ENCODE peak calls at places on chromosomes 6 and 20, in six cellular contexts. T, H, P, Z, R and I are unnamed samples.

GRCh38 chr20:36085686-36086267 is 68.8 kb upstream of the EPB41L1 start:
- DNase-seq in T (no peak), H (no peak), P (peak; percentile 70), Z (peak; percentile 97), R (peak; percentile 65), I (peak; percentile 68)

GRCh38 chr6:159594106-159594749 is 98.8 kb downstream of the SOD2 start:
- DNase-seq in T (no peak), H (no peak), P (no peak), Z (no peak), R (no peak), I (no peak)

GRCh38 chr20:11906626-11907480 is 10.8 kb upstream of the BTBD3 start:
- DNase-seq in T (peak; percentile 64), H (no peak), P (no peak), Z (peak; percentile 75), R (no peak), I (no peak)

GRCh38 chr20:63884506-63885263 is 10.2 kb upstream of the DNAJC5 start:
- DNase-seq in T (no peak), H (no peak), P (no peak), Z (no peak), R (no peak), I (no peak)

GRCh38 chr20:38844963-38845362 is 39.5 kb downstream of the PPP1R16B start:
- DNase-seq in T (no peak), H (no peak), P (no peak), Z (no peak), R (no peak), I (no peak)

GRCh38 chr6:5992551-5993225 is 14.0 kb downstream of the NRN1 start:
- DNase-seq in T (no peak), H (no peak), P (no peak), Z (no peak), R (no peak), I (no peak)

GRCh38 chr6:146154197-146154596 is 125.3 kb downstream of the GRM1 start:
- DNase-seq in T (no peak), H (no peak), P (no peak), Z (no peak), R (no peak), I (no peak)

GRCh38 chr6:149464411-149464810 is 20.4 kb downstream of the ZC3H12D start:
- DNase-seq in T (no peak), H (no peak), P (no peak), Z (no peak), R (no peak), I (no peak)

GRCh38 chr6:6697620-6698019 is 109.1 kb downstream of the LY86 start:
- DNase-seq in T (no peak), H (no peak), P (no peak), Z (no peak), R (no peak), I (no peak)

GRCh38 chr6:156876302-156876701 is 99.1 kb downstream of the ARID1B start:
- DNase-seq in T (no peak), H (no peak), P (no peak), Z (no peak), R (no peak), I (no peak)

GRCh38 chr6:7052441-7052936 is 55.3 kb upstream of the RREB1 start:
- DNase-seq in T (peak; percentile 67), H (peak; percentile 62), P (peak; percentile 73), Z (no peak), R (peak; percentile 67), I (no peak)

GRCh38 chr6:53860511-53860910 is 65.7 kb downstream of the LRRC1 start:
- DNase-seq in T (no peak), H (no peak), P (no peak), Z (no peak), R (no peak), I (no peak)

GRCh38 chr6:84967389-84967788 is 203.0 kb upstream of the TBX18 start:
- DNase-seq in T (peak; percentile 54), H (no peak), P (no peak), Z (peak; percentile 15), R (peak; percentile 42), I (no peak)

GRCh38 chr6:74899416-74899815 is 306.4 kb downstream of the COL12A1 start:
- DNase-seq in T (no peak), H (no peak), P (no peak), Z (no peak), R (peak; percentile 24), I (no peak)

GRCh38 chr6:169381988-169382387 is 128.3 kb upstream of the THBS2 start:
- DNase-seq in T (no peak), H (no peak), P (no peak), Z (no peak), R (no peak), I (no peak)

GRCh38 chr20:63657260-63657936 is 714 bp upstream of the RTEL1 start:
- DNase-seq in T (no peak), H (no peak), P (peak; percentile 49), Z (no peak), R (peak; percentile 66), I (no peak)

GRCh38 chr20:48686238-48687096 is 141.3 kb downstream of the PREX1 start:
- DNase-seq in T (no peak), H (no peak), P (no peak), Z (no peak), R (no peak), I (no peak)

GRCh38 chr20:51372176-51372803 is 170.2 kb downstream of the NFATC2 start:
- DNase-seq in T (peak; percentile 50), H (peak; percentile 79), P (peak; percentile 62), Z (peak; percentile 98), R (peak; percentile 61), I (no peak)

GRCh38 chr6:15628499-15629131 is 34.2 kb downstream of the DTNBP1 start:
- DNase-seq in T (no peak), H (no peak), P (no peak), Z (no peak), R (no peak), I (no peak)

GRCh38 chr6:140364916-140365315 is 990.5 kb upstream of the CITED2 start:
- DNase-seq in T (no peak), H (no peak), P (no peak), Z (no peak), R (no peak), I (no peak)

GRCh38 chr6:121649951-121650350 is 214.5 kb downstream of the GJA1 start:
- DNase-seq in T (no peak), H (no peak), P (no peak), Z (no peak), R (no peak), I (no peak)

GRCh38 chr6:37033255-37033654 is 27.8 kb downstream of the FGD2 start:
- DNase-seq in T (no peak), H (no peak), P (peak; percentile 30), Z (no peak), R (peak; percentile 45), I (peak; percentile 71)

GRCh38 chr20:53872081-53872541 is 198.3 kb downstream of the BCAS1 start:
- DNase-seq in T (no peak), H (no peak), P (no peak), Z (no peak), R (no peak), I (no peak)

GRCh38 chr20:33668087-33668790 is 1.5 kb downstream of the ACTL10 start:
- DNase-seq in T (no peak), H (no peak), P (peak; percentile 86), Z (peak; percentile 97), R (no peak), I (peak; percentile 71)

GRCh38 chr20:50804453-50805348 is 9.8 kb downstream of the BCAS4 start:
- DNase-seq in T (no peak), H (no peak), P (no peak), Z (no peak), R (no peak), I (no peak)

GRCh38 chr20:53399592-53400335 is 193.9 kb downstream of the ZNF217 start:
- DNase-seq in T (peak; percentile 15), H (no peak), P (peak; percentile 73), Z (no peak), R (no peak), I (no peak)

GRCh38 chr6:29561618-29562181 is 2.2 kb upstream of the UBD start:
- DNase-seq in T (no peak), H (no peak), P (no peak), Z (no peak), R (no peak), I (no peak)

GRCh38 chr6:2865270-2866182 is 23.9 kb upstream of the SERPINB1 start:
- DNase-seq in T (no peak), H (no peak), P (no peak), Z (no peak), R (no peak), I (no peak)

GRCh38 chr6:90199900-90200299 is 96.7 kb downstream of the BACH2 start:
- DNase-seq in T (no peak), H (no peak), P (no peak), Z (no peak), R (no peak), I (no peak)

GRCh38 chr6:149317656-149318571 is at the start of gene TAB2:
- DNase-seq in T (peak; percentile 33), H (peak; percentile 75), P (peak; percentile 66), Z (peak; percentile 23), R (peak; percentile 54), I (peak; percentile 52)

GRCh38 chr6:25427549-25427948 is 148.4 kb downstream of the CARMIL1 start:
- DNase-seq in T (no peak), H (no peak), P (no peak), Z (no peak), R (no peak), I (no peak)